ENCODE peak calls at places on chromosomes 2 and 18, in eight cellular contexts. J is SK-N-MC, L is fibroblast of mammary gland, S is HFF-Myc, Q is keratinocyte, X is adrenal gland, O is H7, W is IMR-90. E is an unnamed sample.
A peak's percentile ranks its signal among the peaks of the same experiment; 100 is the strongest.

GRCh38 chr2:222307138-222307756 is 8.4 kb upstream of the PAX3 start:
- DNase-seq in J (no peak), L (no peak), S (no peak), Q (no peak), X (no peak), O (peak; percentile 78), W (no peak), E (no peak)

GRCh38 chr2:215361876-215362561 is 50.2 kb downstream of the ATIC start:
- DNase-seq in J (no peak), L (peak; percentile 63), S (no peak), Q (no peak), X (no peak), O (no peak), W (peak; percentile 17), E (no peak)

GRCh38 chr18:27860701-27861107 is 316.2 kb downstream of the CDH2 start:
- DNase-seq in J (no peak), L (peak; percentile 1), S (no peak), Q (no peak), X (no peak), O (no peak), W (peak; percentile 2), E (peak; percentile 2)

GRCh38 chr18:21853972-21854563 is 113.5 kb downstream of the MIB1 start:
- DNase-seq in J (no peak), L (peak; percentile 5), S (no peak), Q (no peak), X (no peak), O (no peak), W (no peak), E (no peak)

GRCh38 chr2:223976635-223977226 is 19.5 kb downstream of the MRPL44 start:
- DNase-seq in J (no peak), L (peak; percentile 46), S (no peak), Q (no peak), X (no peak), O (no peak), W (peak; percentile 56), E (no peak)

GRCh38 chr18:6373187-6373586 is 41.5 kb downstream of the L3MBTL4 start:
- DNase-seq in J (no peak), L (no peak), S (no peak), Q (no peak), X (no peak), O (no peak), W (no peak), E (no peak)

GRCh38 chr2:72293620-72294019 is 146.0 kb upstream of the CYP26B1 start:
- DNase-seq in J (no peak), L (peak; percentile 37), S (no peak), Q (no peak), X (no peak), O (no peak), W (peak; percentile 75), E (no peak)

GRCh38 chr2:172427990-172428840 is 829 bp downstream of the ITGA6 start:
- DNase-seq in J (no peak), L (no peak), S (no peak), Q (no peak), X (peak; percentile 28), O (peak; percentile 70), W (no peak), E (no peak)

GRCh38 chr2:133844214-133844892 is 276.1 kb upstream of the NCKAP5 start:
- DNase-seq in J (peak; percentile 63), L (peak; percentile 72), S (peak; percentile 50), Q (peak; percentile 55), X (peak; percentile 64), O (peak; percentile 81), W (peak; percentile 88), E (no peak)

GRCh38 chr2:8682719-8683667 is 1.1 kb downstream of the ID2 start:
- DNase-seq in J (no peak), L (peak; percentile 49), S (no peak), Q (no peak), X (peak; percentile 65), O (peak; percentile 49), W (peak; percentile 55), E (no peak)

GRCh38 chr2:219441451-219442205 is 7.0 kb downstream of the SPEG start:
- DNase-seq in J (no peak), L (peak; percentile 26), S (no peak), Q (no peak), X (no peak), O (peak; percentile 100), W (peak; percentile 54), E (no peak)

GRCh38 chr2:29374823-29375222 is 259.6 kb downstream of the CLIP4 start:
- DNase-seq in J (no peak), L (no peak), S (no peak), Q (no peak), X (no peak), O (no peak), W (no peak), E (peak; percentile 51)

GRCh38 chr2:45974056-45974455 is 322.6 kb downstream of the PRKCE start:
- DNase-seq in J (no peak), L (no peak), S (no peak), Q (no peak), X (no peak), O (no peak), W (no peak), E (no peak)

GRCh38 chr18:47253101-47253654 is 1.7 kb upstream of the SKOR2 start:
- DNase-seq in J (no peak), L (no peak), S (no peak), Q (no peak), X (no peak), O (peak; percentile 56), W (no peak), E (no peak)

GRCh38 chr2:9152975-9153402 is 53.6 kb upstream of the ASAP2 start:
- DNase-seq in J (no peak), L (peak; percentile 44), S (no peak), Q (no peak), X (no peak), O (no peak), W (no peak), E (no peak)

GRCh38 chr2:207334309-207334630 is 168.5 kb upstream of the KLF7 start:
- DNase-seq in J (no peak), L (no peak), S (no peak), Q (peak; percentile 35), X (no peak), O (no peak), W (no peak), E (no peak)
- H3K4me3 ChIP-seq in J (no peak overlapping the region), L (peak overlapping the region; percentile 46), S (peak overlapping the region; percentile 32), Q (peak overlapping the region; percentile 25), X (peak overlapping the region; percentile 25), O (peak overlapping the region; percentile 5), W (peak overlapping the region; percentile 24), E (peak overlapping the region; percentile 34)

DNA sequence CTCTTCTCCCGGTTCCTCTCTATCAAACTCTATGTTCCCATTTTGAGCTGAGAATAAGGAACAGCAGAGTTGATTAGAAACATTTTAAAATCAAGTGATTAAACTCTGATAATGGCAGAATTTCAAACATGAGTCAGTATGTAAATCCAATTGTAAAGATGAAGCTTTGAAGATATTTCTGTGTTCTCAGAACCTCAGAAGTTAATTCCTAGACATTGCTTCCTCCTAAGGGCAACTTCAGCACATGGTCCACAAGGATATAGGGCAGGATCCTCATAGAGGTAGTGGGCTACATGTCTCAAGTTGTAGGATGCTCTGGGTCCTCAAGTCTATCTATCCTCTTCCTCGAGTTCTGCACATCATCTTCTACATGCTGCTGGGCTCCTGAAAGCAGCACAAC is 46.3 kb downstream of the QPCT start:
- DNase-seq in J (no peak), L (no peak), S (no peak), Q (no peak), X (no peak), O (no peak), W (no peak), E (no peak)
- H3K4me3 ChIP-seq in J (no peak overlapping the region), L (no peak overlapping the region), S (no peak overlapping the region), Q (no peak overlapping the region), X (no peak overlapping the region), O (no peak overlapping the region), W (no peak overlapping the region), E (no peak overlapping the region)

GRCh38 chr2:238139141-238139840 is 823 bp downstream of the KLHL30 start:
- DNase-seq in J (no peak), L (no peak), S (no peak), Q (no peak), X (no peak), O (peak; percentile 94), W (no peak), E (no peak)

GRCh38 chr2:238139841-238140439 is 1.5 kb downstream of the KLHL30 start:
- DNase-seq in J (no peak), L (no peak), S (no peak), Q (no peak), X (no peak), O (no peak), W (no peak), E (no peak)

GRCh38 chr2:238142382-238143205 is 4.1 kb downstream of the KLHL30 start:
- DNase-seq in J (no peak), L (no peak), S (no peak), Q (peak; percentile 54), X (no peak), O (no peak), W (no peak), E (no peak)

GRCh38 chr2:238141541-238142318 is 3.3 kb downstream of the KLHL30 start:
- DNase-seq in J (no peak), L (no peak), S (peak; percentile 42), Q (peak; percentile 42), X (no peak), O (no peak), W (no peak), E (no peak)

DNA sequence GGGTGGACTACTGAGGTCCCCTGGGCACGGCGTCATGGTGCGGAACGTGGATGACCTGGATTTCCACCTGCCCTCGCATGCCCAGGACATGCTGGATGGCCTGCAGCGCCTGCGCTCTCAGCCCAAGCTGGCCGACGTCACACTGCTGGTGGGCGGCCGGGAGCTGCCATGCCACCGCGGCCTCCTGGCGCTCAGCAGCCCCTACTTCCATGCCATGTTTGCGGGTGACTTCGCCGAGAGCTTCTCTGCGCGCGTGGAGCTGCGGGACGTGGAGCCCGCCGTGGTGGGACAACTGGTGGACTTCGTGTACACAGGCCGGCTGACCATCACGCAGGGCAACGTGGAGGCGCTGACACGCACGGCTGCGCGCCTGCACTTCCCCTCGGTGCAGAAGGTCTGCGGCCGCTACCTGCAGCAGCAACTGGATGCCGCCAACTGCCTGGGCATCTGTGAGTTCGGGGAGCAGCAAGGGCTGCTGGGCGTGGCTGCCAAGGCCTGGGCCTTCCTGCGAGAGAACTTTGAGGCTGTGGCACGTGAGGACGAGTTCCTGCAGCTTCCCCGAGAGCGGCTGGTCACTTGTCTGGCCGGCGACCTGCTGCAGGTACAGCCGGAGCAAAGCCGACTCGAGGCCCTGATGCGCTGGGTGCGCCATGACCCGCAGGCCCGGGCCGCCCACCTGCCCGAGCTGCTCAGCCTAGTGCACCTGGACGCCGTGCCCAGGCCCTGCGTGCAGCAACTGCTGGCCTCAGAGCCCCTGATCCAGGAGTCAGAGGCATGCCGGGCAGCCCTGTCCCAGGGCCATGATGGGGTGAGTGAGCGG is 2.5 kb downstream of the KLHL30 start:
- DNase-seq in J (no peak), L (no peak), S (no peak), Q (no peak), X (no peak), O (no peak), W (no peak), E (no peak)
- H3K4me3 ChIP-seq in J (no peak overlapping the region), L (no peak overlapping the region), S (no peak overlapping the region), Q (no peak overlapping the region), X (no peak overlapping the region), O (no peak overlapping the region), W (no peak overlapping the region), E (no peak overlapping the region)

GRCh38 chr2:78147466-78147865 is 625.3 kb upstream of the LRRTM4 start:
- DNase-seq in J (no peak), L (no peak), S (no peak), Q (no peak), X (no peak), O (no peak), W (no peak), E (no peak)
- H3K4me3 ChIP-seq in J (no peak overlapping the region), L (no peak overlapping the region), S (no peak overlapping the region), Q (no peak overlapping the region), X (no peak overlapping the region), O (no peak overlapping the region), W (no peak overlapping the region), E (no peak overlapping the region)

E was measured in epithelial cell of proximal tubule.